ENCODE peak calls at places on chromosomes 2 and 18, in ten cellular contexts. Y is A549, C is esophagus squamous epithelium, H is SK-N-SH, W is fibroblast of lung, K is OCI-LY7, M is HFF-Myc, S is fibroblast of villous mesenchyme, X is fibroblast of the aortic adventitia, T is left lung. G is an unnamed sample.
A peak's percentile ranks its signal among the peaks of the same experiment; 100 is the strongest.

GRCh38 chr2:171347591-171348032 is 86.2 kb downstream of the METTL8 start:
- DNase-seq in K (peak; percentile 67), W (peak; percentile 68), S (peak; percentile 89), T (no peak), Y (peak; percentile 13), C (no peak), H (no peak), X (peak; percentile 89), M (peak; percentile 85), G (peak; percentile 91)

GRCh38 chr18:9249254-9249653 is 85.3 kb upstream of the TWSG1 start:
- DNase-seq in T (no peak), H (no peak), W (no peak), Y (no peak), M (no peak), K (no peak), X (no peak), C (no peak), S (peak; percentile 67), G (no peak)

GRCh38 chr2:224982910-224983688 is 59.2 kb downstream of the DOCK10 start:
- DNase-seq in M (peak; percentile 32), Y (no peak), X (peak; percentile 95), S (peak; percentile 54), K (no peak), C (no peak), H (no peak), W (peak; percentile 89), T (peak; percentile 40), G (no peak)

GRCh38 chr2:28956415-28956826 is 24.7 kb upstream of the TOGARAM2 start:
- DNase-seq in C (no peak), W (peak; percentile 36), X (peak; percentile 44), H (peak; percentile 61), T (no peak), S (peak; percentile 41), K (no peak), Y (no peak), M (no peak), G (no peak)

GRCh38 chr2:37639631-37640030 is 31.8 kb downstream of the CDC42EP3 start:
- DNase-seq in T (no peak), X (no peak), S (no peak), K (no peak), M (no peak), W (no peak), Y (no peak), C (no peak), H (no peak), G (no peak)

GRCh38 chr18:31652875-31653274 is 31.5 kb downstream of the B4GALT6 start:
- DNase-seq in S (no peak), C (no peak), H (no peak), K (no peak), W (no peak), T (no peak), M (no peak), X (no peak), Y (no peak), G (no peak)

GRCh38 chr2:213627054-213627710 is 342.9 kb downstream of the SPAG16 start:
- DNase-seq in M (no peak), S (no peak), C (no peak), W (no peak), K (peak; percentile 3), H (no peak), T (no peak), Y (no peak), X (no peak), G (no peak)

GRCh38 chr2:128374711-128375413 is 56.2 kb upstream of the HS6ST1 start:
- DNase-seq in X (no peak), Y (no peak), H (peak; percentile 64), S (peak; percentile 38), T (no peak), M (no peak), W (peak; percentile 61), C (no peak), K (no peak), G (no peak)

GRCh38 chr2:162153608-162154224 is 1.7 kb upstream of the GCG start:
- DNase-seq in H (peak; percentile 44), K (peak; percentile 51), X (peak; percentile 39), W (peak; percentile 58), C (no peak), T (peak; percentile 39), S (peak; percentile 63), Y (peak; percentile 53), M (peak; percentile 40), G (peak; percentile 4)

GRCh38 chr18:1173593-1173992 is 268.9 kb downstream of the ADCYAP1 start:
- DNase-seq in X (no peak), M (no peak), H (no peak), S (no peak), T (no peak), W (no peak), C (no peak), K (no peak), Y (no peak), G (no peak)

DNA sequence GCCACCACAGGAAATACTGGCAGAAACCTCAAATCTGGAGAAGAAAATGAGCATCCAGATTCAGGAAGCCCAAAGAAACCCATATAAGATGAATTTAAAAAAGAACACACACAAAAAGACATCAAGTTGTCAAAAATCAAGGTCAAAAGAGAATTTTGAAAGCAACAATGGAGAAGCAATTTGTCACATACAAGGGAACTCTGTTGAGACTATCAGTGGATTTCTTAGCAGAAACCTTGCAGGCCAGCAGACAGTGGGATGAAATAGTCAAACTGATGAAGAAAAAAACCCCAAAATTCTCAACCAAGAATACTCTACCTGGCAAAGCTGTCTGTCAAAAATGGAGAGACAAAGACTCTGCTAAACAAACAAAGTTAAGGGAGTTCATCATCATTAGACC is 272.6 kb downstream of the ADCYAP1 start:
- DNase-seq in H (no peak), S (no peak), T (no peak), C (no peak), K (no peak), M (no peak), Y (no peak), W (no peak), X (no peak), G (no peak)
- H3K4me3 ChIP-seq in H (no peak overlapping the region), S (no peak overlapping the region), T (no peak overlapping the region), C (no peak overlapping the region), K (no peak overlapping the region), M (no peak overlapping the region), Y (no peak overlapping the region), W (no peak overlapping the region), X (no peak overlapping the region), G (no peak overlapping the region)

DNA sequence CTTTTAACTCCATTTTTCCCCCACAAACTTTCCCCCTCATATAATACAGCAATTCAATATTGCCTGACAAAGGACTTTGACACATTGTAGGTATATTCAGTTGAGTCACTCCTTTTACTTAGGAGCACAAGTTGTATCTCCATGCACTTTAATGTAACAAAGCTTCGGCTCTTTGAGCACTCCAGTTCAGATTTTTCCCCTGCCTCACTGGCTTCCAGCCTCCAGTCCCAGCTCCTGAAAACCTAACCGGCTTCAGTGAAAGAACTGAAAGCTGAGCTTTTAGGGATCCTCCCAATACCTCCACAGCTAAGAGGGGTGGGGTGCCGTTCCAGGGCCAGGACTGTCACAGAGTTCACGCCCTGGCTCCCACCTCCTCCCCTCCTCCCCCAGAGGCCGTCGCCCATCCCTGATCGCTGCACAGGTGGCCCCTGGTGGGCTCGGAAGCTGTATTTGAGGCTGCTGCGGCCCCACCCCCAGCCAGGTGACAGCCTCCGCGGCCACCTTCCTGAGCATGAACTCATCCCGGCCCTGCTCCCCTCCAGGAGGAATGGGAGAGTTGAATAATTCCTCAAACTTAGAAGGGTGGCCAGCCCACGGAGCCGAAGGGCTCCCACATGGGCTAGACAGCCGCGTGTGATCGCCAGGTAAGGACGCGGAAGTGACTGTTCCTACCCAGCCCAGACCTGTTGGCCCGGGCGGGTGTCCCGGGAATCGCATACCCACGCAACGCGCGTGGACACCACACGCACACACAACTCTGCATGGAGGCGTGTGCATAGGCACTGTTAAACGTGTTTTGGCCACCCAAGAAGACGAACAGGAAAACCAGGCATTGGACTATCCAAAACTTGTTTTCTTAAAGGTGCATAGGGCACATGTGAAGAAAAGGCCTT is 1.8 kb downstream of the MYO5B start:
- DNase-seq in T (no peak), X (no peak), Y (no peak), H (peak; percentile 23), C (no peak), W (no peak), S (no peak), K (no peak), M (no peak), G (no peak)
- TF ChIP-seq CTCF in T (no peak), X (no peak), Y (no peak), H (no peak), C (no peak), W (no peak), S (no peak), K (no peak), M (no peak), G (no peak)

GRCh38 chr18:57428221-57429150 is 6.7 kb upstream of the ONECUT2 start:
- DNase-seq in Y (no peak), K (no peak), C (no peak), T (no peak), S (no peak), M (no peak), H (no peak), X (no peak), W (no peak), G (no peak)
- H3K4me3 ChIP-seq in Y (no peak overlapping the region), K (no peak overlapping the region), C (no peak overlapping the region), T (peak overlapping the region; percentile 33), S (no peak overlapping the region), M (no peak overlapping the region), H (no peak overlapping the region), X (no peak overlapping the region), W (no peak overlapping the region), G (no peak overlapping the region)

GRCh38 chr2:45646289-45646688 is 5.2 kb upstream of the PRKCE start:
- DNase-seq in H (no peak), C (no peak), S (no peak), W (no peak), X (no peak), M (no peak), T (no peak), K (no peak), Y (no peak), G (no peak)

GRCh38 chr2:45640575-45640974 is 10.9 kb upstream of the PRKCE start:
- DNase-seq in S (no peak), Y (no peak), K (no peak), W (no peak), T (no peak), M (no peak), H (no peak), C (no peak), X (no peak), G (no peak)

GRCh38 chr2:45647346-45647745 is 4.1 kb upstream of the PRKCE start:
- DNase-seq in W (no peak), H (no peak), C (no peak), Y (no peak), T (no peak), K (no peak), X (no peak), S (no peak), M (no peak), G (no peak)

GRCh38 chr2:45643543-45644542 is 7.6 kb upstream of the PRKCE start:
- DNase-seq in M (no peak), S (peak; percentile 37), W (peak; percentile 45), K (peak; percentile 70), T (peak; percentile 74), X (peak; percentile 42), H (peak; percentile 98), C (no peak), Y (peak; percentile 61), G (no peak)

DNA sequence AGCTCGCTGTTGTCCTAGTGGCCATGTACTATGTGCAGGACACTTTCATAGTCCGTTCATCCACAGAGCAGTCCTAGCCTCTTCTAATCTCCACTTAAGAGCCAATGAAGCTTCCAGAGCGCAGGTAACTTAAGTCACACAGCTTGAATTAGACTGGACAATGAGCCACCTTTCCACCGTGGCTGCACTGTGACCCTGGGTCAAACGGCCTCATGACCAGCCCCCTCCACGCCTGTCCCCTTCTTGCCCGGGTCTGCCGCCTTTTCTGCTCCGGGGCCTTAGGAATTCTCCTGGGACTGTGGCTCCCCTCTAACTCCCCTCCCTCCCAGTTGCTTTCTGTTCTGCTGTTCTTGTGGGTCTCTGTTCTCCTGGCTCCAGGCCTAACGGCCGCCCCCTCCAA is 8.4 kb upstream of the PRKCE start:
- DNase-seq in C (no peak), H (no peak), W (peak; percentile 11), Y (no peak), S (peak; percentile 21), T (no peak), X (peak; percentile 15), K (no peak), M (no peak), G (no peak)
- TF ChIP-seq CTCF in C (no peak), H (no peak), W (no peak), Y (no peak), S (no peak), T (no peak), X (no peak), K (no peak), M (no peak), G (no peak)

G was measured in AG09309.